ENCODE peak calls at places on chromosomes 11 and 22, in nine cellular contexts. J, Y, E, S, U, N, G, F and Q are unnamed samples.

GRCh38 chr11:1152316-1153104 is 5.2 kb upstream of the MUC5AC start:
- DNase-seq in U (no peak), F (peak), J (peak), G (peak), Y (peak), N (no peak), S (peak), E (no peak), Q (peak)

GRCh38 chr11:123833095-123833494 is 26.9 kb upstream of the OR6M1 start:
- DNase-seq in U (no peak), N (no peak), G (no peak), F (no peak), S (no peak), Y (no peak), J (no peak), E (peak), Q (no peak)

GRCh38 chr11:28674432-28675076 is 566.4 kb downstream of the METTL15 start:
- DNase-seq in J (no peak), N (peak), Y (no peak), S (peak), E (peak), G (no peak), U (no peak), F (peak), Q (peak)

GRCh38 chr22:44664149-44664548 is 37.9 kb upstream of the PRR5 start:
- DNase-seq in E (no peak), J (peak), F (peak), G (peak), S (peak), U (peak), Y (peak), N (no peak), Q (peak)

GRCh38 chr11:66614073-66614472 is 2.4 kb upstream of the RBM14 start:
- DNase-seq in E (no peak), Y (no peak), J (no peak), S (no peak), F (no peak), G (no peak), U (no peak), N (no peak), Q (no peak)

GRCh38 chr11:7965386-7965785 is at the start of gene NLRP10:
- DNase-seq in G (no peak), U (no peak), N (peak), E (peak), J (no peak), F (peak), Y (no peak), S (no peak), Q (no peak)

GRCh38 chr22:37749831-37750595 is 53.2 kb downstream of the TRIOBP start:
- DNase-seq in N (peak), U (no peak), J (no peak), E (peak), S (no peak), G (peak), F (peak), Y (no peak), Q (no peak)

GRCh38 chr22:30267382-30268302 is 991 bp upstream of the OSM start:
- DNase-seq in G (no peak), U (no peak), J (no peak), Y (no peak), F (no peak), E (no peak), S (no peak), N (no peak), Q (peak)

GRCh38 chr11:3905080-3905953 is 49.9 kb downstream of the STIM1 start:
- DNase-seq in E (peak), N (peak), J (no peak), G (no peak), F (peak), U (no peak), Y (no peak), S (peak), Q (peak)

GRCh38 chr11:45896392-45897068 is 10.5 kb downstream of the FREY1 start:
- DNase-seq in F (no peak), N (no peak), Y (no peak), U (peak), E (no peak), S (no peak), J (no peak), G (no peak), Q (no peak)

GRCh38 chr22:27662359-27663030 is 139.1 kb downstream of the MN1 start:
- DNase-seq in N (no peak), Y (no peak), S (no peak), U (peak), G (peak), F (peak), J (no peak), E (no peak), Q (no peak)

GRCh38 chr11:69342588-69343330 is 48.8 kb downstream of the MYEOV start:
- DNase-seq in U (no peak), G (no peak), N (no peak), E (no peak), Y (peak), S (no peak), F (no peak), J (no peak), Q (no peak)

GRCh38 chr11:48087974-48088681 is 107.8 kb downstream of the PTPRJ start:
- DNase-seq in J (no peak), N (no peak), E (no peak), U (no peak), G (no peak), S (no peak), F (no peak), Y (no peak), Q (no peak)

GRCh38 chr11:3107608-3108182 is 50.5 kb upstream of the CARS1 start:
- DNase-seq in N (no peak), S (no peak), J (no peak), U (peak), Y (peak), F (no peak), G (no peak), E (no peak), Q (no peak)

GRCh38 chr11:114738954-114739353 is 60.6 kb downstream of the NXPE2 start:
- DNase-seq in U (peak), N (peak), S (peak), F (peak), J (no peak), E (peak), G (no peak), Y (peak), Q (peak)

GRCh38 chr11:112524808-112525207 is 264.1 kb upstream of the PLET1 start:
- DNase-seq in E (no peak), J (no peak), U (peak), S (no peak), F (no peak), N (no peak), G (no peak), Y (no peak), Q (no peak)

GRCh38 chr11:120703358-120704152 is 192.0 kb downstream of the GRIK4 start:
- DNase-seq in G (no peak), N (no peak), U (no peak), S (peak), Y (no peak), J (no peak), E (no peak), F (no peak), Q (no peak)

GRCh38 chr11:10926801-10927200 is 68.9 kb upstream of the ZBED5 start:
- DNase-seq in Y (no peak), J (no peak), N (no peak), U (no peak), S (no peak), G (no peak), E (peak), F (no peak), Q (no peak)

GRCh38 chr11:111334495-111335123 is 36.3 kb downstream of the POU2AF3 start:
- DNase-seq in G (no peak), E (no peak), Y (no peak), S (no peak), U (no peak), F (no peak), N (no peak), J (peak), Q (no peak)

GRCh38 chr22:19136915-19137314 is 5.8 kb downstream of the TSSK2 start:
- DNase-seq in F (no peak), U (no peak), Y (no peak), J (no peak), N (no peak), G (no peak), S (no peak), E (no peak), Q (no peak)

GRCh38 chr11:64924910-64925284 is 408 bp downstream of the PPP2R5B start:
- DNase-seq in J (no peak), E (peak), F (no peak), U (peak), N (no peak), Y (no peak), G (no peak), S (no peak), Q (peak)

GRCh38 chr22:38572065-38572464 is 2.1 kb upstream of the DMC1 start:
- DNase-seq in E (peak), F (peak), J (peak), S (peak), G (no peak), N (peak), Y (no peak), U (no peak), Q (peak)

GRCh38 chr11:57885298-57886035 is 123.9 kb downstream of the CTNND1 start:
- DNase-seq in S (peak), Y (no peak), J (no peak), G (no peak), U (no peak), E (peak), F (peak), N (peak), Q (peak)

GRCh38 chr11:62602141-62603071 is 741 bp upstream of the MTA2 start:
- DNase-seq in E (peak), S (no peak), G (peak), U (peak), Y (peak), F (peak), J (peak), N (peak), Q (peak)

GRCh38 chr11:47233989-47234668 is 14.5 kb downstream of the ACP2 start:
- DNase-seq in G (no peak), S (no peak), U (peak), Y (no peak), J (no peak), E (peak), N (peak), F (peak), Q (peak)

GRCh38 chr11:209275-210121 is 2.0 kb downstream of the RIC8A start:
- DNase-seq in N (peak), Y (peak), E (no peak), J (no peak), U (peak), G (no peak), S (peak), F (no peak), Q (no peak)

GRCh38 chr11:8983552-8983951 is 19.3 kb upstream of the TMEM9B start:
- DNase-seq in N (no peak), J (no peak), U (no peak), G (no peak), E (no peak), F (no peak), Y (no peak), S (no peak), Q (no peak)

GRCh38 chr11:111982019-111982464 is 43.2 kb upstream of the DLAT start:
- DNase-seq in G (no peak), Y (peak), U (no peak), N (peak), E (peak), J (peak), F (peak), S (peak), Q (peak)

GRCh38 chr22:27616033-27616432 is 185.5 kb downstream of the MN1 start:
- DNase-seq in U (no peak), N (no peak), Y (no peak), S (no peak), F (no peak), J (no peak), G (no peak), E (no peak), Q (no peak)

GRCh38 chr11:44627911-44628729 is 62.7 kb downstream of the CD82 start:
- DNase-seq in Y (peak), U (peak), E (no peak), J (peak), F (no peak), N (no peak), S (peak), G (peak), Q (no peak)

GRCh38 chr11:16792426-16792825 is 54.0 kb downstream of the C11orf58 start:
- DNase-seq in E (no peak), F (peak), S (no peak), N (no peak), G (no peak), Y (no peak), J (no peak), U (no peak), Q (no peak)

GRCh38 chr11:57179701-57180100 is 2.1 kb upstream of the LRRC55 start:
- DNase-seq in G (no peak), N (no peak), E (no peak), S (no peak), U (no peak), J (no peak), Y (no peak), F (no peak), Q (no peak)

GRCh38 chr11:120811731-120812130 is 212.2 kb upstream of the TBCEL start:
- DNase-seq in Y (no peak), S (no peak), F (no peak), U (no peak), E (no peak), N (no peak), J (no peak), G (no peak), Q (no peak)

GRCh38 chr11:35365395-35365794 is 54.0 kb downstream of the SLC1A2 start:
- DNase-seq in F (no peak), U (no peak), G (no peak), E (no peak), Y (no peak), J (no peak), S (no peak), N (no peak), Q (no peak)

GRCh38 chr11:35360059-35360530 is 59.3 kb downstream of the SLC1A2 start:
- DNase-seq in G (no peak), N (no peak), Y (no peak), E (no peak), J (no peak), F (no peak), U (no peak), S (no peak), Q (no peak)

GRCh38 chr11:35363246-35364100 is 55.9 kb downstream of the SLC1A2 start:
- DNase-seq in F (no peak), N (peak), U (peak), E (no peak), S (no peak), G (peak), J (no peak), Y (peak), Q (no peak)

GRCh38 chr11:35364101-35364780 is 55.1 kb downstream of the SLC1A2 start:
- DNase-seq in G (peak), S (no peak), F (peak), E (peak), N (peak), Y (no peak), J (peak), U (peak), Q (no peak)

GRCh38 chr11:35362571-35362980 is 56.8 kb downstream of the SLC1A2 start:
- DNase-seq in G (no peak), S (no peak), Y (no peak), E (peak), U (no peak), N (peak), J (no peak), F (no peak), Q (no peak)
- TF ChIP-seq CTCF in G (no peak), S (no peak), Y (no peak), E (peak), U (no peak), N (no peak), J (no peak), F (no peak), Q (no peak)

DNA sequence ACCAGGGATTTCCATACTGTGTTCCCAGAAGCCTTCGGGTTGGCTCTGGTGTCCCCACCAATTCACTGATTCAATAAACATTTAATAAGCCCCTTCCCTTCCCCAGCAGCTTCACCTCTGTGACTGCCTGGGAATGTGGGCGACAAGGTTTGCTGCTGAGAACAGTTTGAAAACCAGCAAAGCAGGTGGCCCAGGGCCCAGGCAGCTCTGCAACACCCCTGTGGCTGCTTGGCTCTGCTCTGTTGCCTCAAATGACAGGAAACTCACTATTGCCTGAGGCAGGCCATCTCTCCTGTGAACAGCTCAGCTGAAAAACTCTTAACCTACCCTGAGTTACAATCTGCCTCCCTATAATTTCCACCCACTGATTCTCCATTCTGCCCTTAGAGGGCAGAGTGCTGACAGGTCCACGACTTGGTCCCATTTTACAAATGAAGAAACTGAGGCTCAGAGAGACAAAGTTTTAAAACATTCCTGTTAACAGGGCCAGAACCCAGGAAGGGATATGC is 10.5 kb downstream of the ADORA2A start:
- DNase-seq in S (peak), U (no peak), F (no peak), N (no peak), E (peak), J (no peak), G (no peak), Y (no peak), Q (peak)
- TF ChIP-seq CTCF in S (peak), U (no peak), F (peak), N (peak), E (no peak), J (no peak), G (no peak), Y (no peak), Q (no peak)

GRCh38 chr11:78251083-78251699 is 62.5 kb downstream of the USP35 start:
- DNase-seq in Y (no peak), N (peak), E (no peak), F (peak), S (no peak), G (no peak), J (no peak), U (no peak), Q (no peak)
- TF ChIP-seq CTCF in Y (no peak), N (no peak), E (no peak), F (no peak), S (no peak), G (no peak), J (no peak), U (no peak), Q (no peak)

GRCh38 chr11:85809881-85810280 is 1.1 kb downstream of the SYTL2 start:
- DNase-seq in J (no peak), U (no peak), Y (peak), F (no peak), G (no peak), E (no peak), N (no peak), S (no peak), Q (peak)
- TF ChIP-seq CTCF in J (no peak), U (no peak), Y (peak), F (peak), G (no peak), E (no peak), N (peak), S (no peak), Q (no peak)

GRCh38 chr22:42114721-42115120 is 15.9 kb downstream of the CYP2D6 start:
- DNase-seq in J (no peak), N (peak), E (no peak), S (peak), F (peak), U (no peak), G (no peak), Y (no peak), Q (peak)
- TF ChIP-seq CTCF in J (no peak), N (peak), E (no peak), S (peak), F (peak), U (peak), G (no peak), Y (peak), Q (peak)

GRCh38 chr22:39624501-39624821 is 53.9 kb downstream of the CACNA1I start:
- DNase-seq in U (no peak), F (peak), E (no peak), N (no peak), S (no peak), Y (no peak), G (no peak), J (no peak), Q (no peak)

GRCh38 chr22:39620924-39621690 is 50.6 kb downstream of the CACNA1I start:
- DNase-seq in S (no peak), F (no peak), U (no peak), N (no peak), G (no peak), Y (no peak), E (no peak), J (no peak), Q (no peak)

GRCh38 chr22:39621826-39622225 is 51.3 kb downstream of the CACNA1I start:
- DNase-seq in U (no peak), S (no peak), Y (no peak), E (no peak), F (no peak), J (no peak), N (no peak), G (no peak), Q (no peak)

GRCh38 chr22:39623603-39624500 is 53.3 kb downstream of the CACNA1I start:
- DNase-seq in N (no peak), G (no peak), U (no peak), S (no peak), Y (no peak), J (no peak), E (no peak), F (no peak), Q (no peak)

GRCh38 chr22:39622881-39623367 is 52.4 kb downstream of the CACNA1I start:
- DNase-seq in N (peak), S (peak), E (peak), Y (peak), F (peak), U (peak), G (no peak), J (peak), Q (peak)
- TF ChIP-seq CTCF in N (peak), S (peak), E (peak), Y (peak), F (peak), U (peak), G (peak), J (peak), Q (peak)

DNA sequence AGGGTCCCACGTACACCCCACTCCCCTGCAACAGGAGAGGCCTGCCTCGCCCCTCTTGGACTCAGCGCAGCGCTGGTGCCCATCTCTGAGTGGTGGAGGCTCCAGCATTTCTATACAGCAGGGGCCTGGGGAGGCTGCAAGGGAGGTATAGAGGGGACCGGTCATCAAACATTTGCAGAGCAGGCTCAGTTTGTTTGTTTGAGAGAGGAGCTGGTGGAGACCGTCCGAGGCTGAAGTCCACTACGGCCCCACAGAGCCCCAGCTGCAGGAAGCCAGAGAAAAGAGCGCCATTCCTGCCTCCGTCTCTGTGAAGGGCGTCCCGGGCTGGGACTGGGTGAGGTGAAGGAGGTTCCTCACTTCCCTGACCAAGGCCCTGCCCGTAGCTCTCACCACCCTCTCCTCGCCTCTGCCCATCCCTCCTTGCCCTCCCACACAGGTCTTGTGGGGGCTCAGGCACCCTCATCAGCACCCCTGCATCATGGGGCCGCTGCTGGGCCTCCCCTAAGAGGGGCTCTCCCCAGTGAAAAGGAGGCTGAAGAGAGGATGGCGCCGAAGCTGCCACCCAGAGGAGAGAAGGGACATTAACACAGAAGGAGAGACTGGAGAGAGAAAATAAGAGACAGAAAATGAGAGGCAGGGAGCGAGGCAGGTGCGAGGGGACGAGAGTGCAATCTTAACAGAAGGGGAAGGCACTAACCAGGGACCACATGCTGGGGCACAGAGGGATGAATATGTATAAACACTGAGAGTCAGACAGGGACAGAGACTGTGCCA is 24.6 kb downstream of the RPUSD4 start:
- DNase-seq in G (no peak), E (no peak), Y (no peak), U (no peak), J (no peak), S (no peak), F (no peak), N (no peak), Q (no peak)
- TF ChIP-seq CTCF in G (no peak), E (no peak), Y (no peak), U (no peak), J (no peak), S (no peak), F (peak), N (peak), Q (no peak)

GRCh38 chr11:15451713-15452112 is 337.0 kb downstream of the INSC start:
- DNase-seq in U (no peak), G (no peak), J (no peak), F (no peak), N (no peak), E (no peak), Y (no peak), S (no peak), Q (no peak)
- TF ChIP-seq CTCF in U (no peak), G (no peak), J (no peak), F (no peak), N (no peak), E (no peak), Y (no peak), S (no peak), Q (no peak)